ENCODE peak calls at places on chromosomes 13 and 19, in six cellular contexts. Z, S, C, X, V and W are unnamed samples.
A peak's percentile ranks its signal among the peaks of the same experiment; 100 is the strongest.

GRCh38 chr19:1333789-1334188 is 48.1 kb downstream of the EFNA2 start:
- DNase-seq in Z (no peak), S (no peak), C (no peak), X (no peak), V (no peak), W (no peak)

GRCh38 chr19:15101479-15102082 is 5.6 kb upstream of the SYDE1 start:
- DNase-seq in Z (no peak), S (no peak), C (peak; percentile 52), X (peak; percentile 82), V (peak; percentile 62), W (peak; percentile 30)

GRCh38 chr13:28539625-28540286 is 44.8 kb upstream of the FLT1 start:
- DNase-seq in Z (no peak), S (no peak), C (no peak), X (no peak), V (no peak), W (no peak)

GRCh38 chr19:54191671-54192453 is 754 bp downstream of the TSEN34 start:
- DNase-seq in Z (no peak), S (no peak), C (no peak), X (no peak), V (no peak), W (no peak)

GRCh38 chr13:80399340-80400163 is 58.6 kb upstream of the SPRY2 start:
- DNase-seq in Z (no peak), S (no peak), C (peak; percentile 76), X (no peak), V (peak; percentile 34), W (peak; percentile 21)

GRCh38 chr19:28026636-28027035 is 1186.3 kb downstream of the UQCRFS1 start:
- DNase-seq in Z (no peak), S (peak; percentile 1), C (no peak), X (no peak), V (no peak), W (no peak)

GRCh38 chr19:46726551-46726950 is 9.6 kb upstream of the PRKD2 start:
- DNase-seq in Z (no peak), S (no peak), C (no peak), X (no peak), V (no peak), W (no peak)

GRCh38 chr19:15437355-15438123 is 12.2 kb downstream of the WIZ start:
- DNase-seq in Z (no peak), S (no peak), C (peak; percentile 35), X (no peak), V (no peak), W (no peak)

GRCh38 chr19:29378543-29379105 is 147.2 kb upstream of the VSTM2B start:
- DNase-seq in Z (no peak), S (peak; percentile 23), C (no peak), X (no peak), V (no peak), W (peak; percentile 6)

GRCh38 chr13:37656247-37656940 is 57.8 kb upstream of the POSTN start:
- DNase-seq in Z (no peak), S (no peak), C (no peak), X (no peak), V (peak; percentile 88), W (no peak)

GRCh38 chr19:56162258-56162657 is 13.6 kb upstream of the GALP start:
- DNase-seq in Z (no peak), S (no peak), C (no peak), X (no peak), V (peak; percentile 15), W (no peak)

GRCh38 chr13:30844548-30845296 is 61.3 kb upstream of the MEDAG start:
- DNase-seq in Z (no peak), S (no peak), C (no peak), X (no peak), V (no peak), W (no peak)

GRCh38 chr13:97043302-97043701 is 49.0 kb upstream of the OXGR1 start:
- DNase-seq in Z (no peak), S (no peak), C (no peak), X (no peak), V (no peak), W (no peak)

GRCh38 chr13:84500016-84500415 is 617.7 kb upstream of the SLITRK1 start:
- DNase-seq in Z (no peak), S (no peak), C (no peak), X (no peak), V (no peak), W (no peak)

GRCh38 chr13:84491952-84492351 is 609.7 kb upstream of the SLITRK1 start:
- DNase-seq in Z (no peak), S (no peak), C (no peak), X (no peak), V (no peak), W (no peak)

DNA sequence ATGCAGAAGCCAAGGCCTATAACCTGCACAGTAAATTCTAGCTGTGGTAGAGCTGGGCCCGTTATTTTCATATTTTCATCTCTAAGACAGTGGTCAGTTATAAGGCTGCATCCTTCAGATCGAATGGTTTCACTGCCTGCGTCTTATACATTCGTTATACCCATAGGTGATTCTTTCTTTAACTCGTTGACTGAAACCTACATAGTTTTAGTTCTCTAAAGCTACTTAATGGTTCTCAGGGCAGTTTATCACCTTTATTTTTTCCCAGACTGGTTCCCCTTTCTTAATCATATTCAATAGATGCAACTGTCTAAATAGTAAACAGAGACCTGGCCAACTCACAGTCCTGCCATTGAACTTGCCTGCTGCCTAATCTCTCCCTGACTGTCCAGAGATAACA is 615.3 kb upstream of the SLITRK1 start:
- DNase-seq in Z (no peak), S (no peak), C (no peak), X (no peak), V (no peak), W (no peak)
- H3K4me1 ChIP-seq in Z (no peaks in the 10 kb centered on the region), S (no peaks in the 10 kb centered on the region), C (no peaks in the 10 kb centered on the region), X (no peaks in the 10 kb centered on the region), V (no peaks in the 10 kb centered on the region), W (no peaks in the 10 kb centered on the region)

GRCh38 chr13:112442483-112443090 is 66.4 kb downstream of the SPACA7 start:
- DNase-seq in Z (no peak), S (peak; percentile 34), C (no peak), X (peak; percentile 24), V (no peak), W (no peak)

GRCh38 chr13:112443191-112444000 is 67.2 kb downstream of the SPACA7 start:
- DNase-seq in Z (no peak), S (peak; percentile 40), C (peak; percentile 25), X (peak; percentile 69), V (no peak), W (no peak)

GRCh38 chr13:112445411-112446271 is 69.5 kb downstream of the SPACA7 start:
- DNase-seq in Z (no peak), S (peak; percentile 26), C (peak; percentile 22), X (no peak), V (no peak), W (peak; percentile 37)

GRCh38 chr13:112444416-112445399 is 68.6 kb downstream of the SPACA7 start:
- DNase-seq in Z (no peak), S (peak; percentile 26), C (peak; percentile 22), X (no peak), V (no peak), W (no peak)

DNA sequence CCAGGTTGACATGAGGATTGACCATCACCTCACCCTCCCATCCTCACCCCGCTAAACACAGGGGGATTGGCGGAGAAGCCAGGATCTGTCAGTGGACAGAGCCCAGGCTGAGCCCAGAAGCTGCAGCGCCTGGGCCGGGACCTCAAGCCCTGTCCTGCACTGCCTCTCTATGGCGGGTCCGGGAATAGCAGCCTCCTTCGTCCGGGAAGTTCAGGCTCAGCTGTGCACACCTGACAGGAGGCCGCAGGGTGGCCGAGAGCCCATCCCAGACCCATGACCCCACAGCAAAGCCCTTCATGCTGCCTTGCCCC is 67.8 kb downstream of the SPACA7 start:
- DNase-seq in Z (no peak), S (peak; percentile 57), C (peak; percentile 75), X (peak; percentile 90), V (peak; percentile 72), W (peak; percentile 79)
- TF ChIP-seq CTCF in Z (peak; percentile 58), S (peak; percentile 82), C (no peak), X (peak; percentile 98), V (peak; percentile 72), W (peak; percentile 53)

GRCh38 chr19:2490659-2491058 is 14.7 kb downstream of the GADD45B start:
- DNase-seq in Z (no peak), S (no peak), C (no peak), X (no peak), V (no peak), W (no peak)
- H3K4me3 ChIP-seq in Z (no peak overlapping the region), S (no peak overlapping the region), C (no peak overlapping the region), X (no peak overlapping the region), V (peak overlapping the region; percentile 48), W (no peak overlapping the region)

GRCh38 chr19:6590458-6591319 is at the start of gene CD70:
- DNase-seq in Z (no peak), S (no peak), C (no peak), X (peak; percentile 85), V (no peak), W (peak; percentile 66)
- H3K4me1 ChIP-seq in Z (peaks cover 7% of the 10 kb centered on the region), S (no peaks in the 10 kb centered on the region), C (no peaks in the 10 kb centered on the region), X (peaks cover 29% of the 10 kb centered on the region), V (peaks cover 3% of the 10 kb centered on the region), W (peaks cover 8% of the 10 kb centered on the region)